ENCODE peak calls at places on chromosomes 16 and 17, in ten cellular contexts. One of them, this sample, is unnamed. For H3K9me3, the result is how much of the 10 kb centered on the place peaks cover.

GRCh38 chr16:86579268-86580062 is 1.1 kb downstream of the FOXL1 start:
- DNase-seq in left ventricle myocardium inferior: no peak
- DNase-seq in DND-41: no peak
- DNase-seq in body of pancreas: no peak
- DNase-seq in BE2C: no peak
- DNase-seq in mammary epithelial cell: no peak
- DNase-seq in OCI-LY7: no peak
- DNase-seq in HCT116: no peak
- DNase-seq in heart right ventricle: no peak
- DNase-seq in fibroblast of lung: no peak
- DNase-seq in this sample: no peak

GRCh38 chr16:81443688-81444447 is 740 bp upstream of the CMIP start:
- DNase-seq in left ventricle myocardium inferior: peak
- DNase-seq in DND-41: no peak
- DNase-seq in body of pancreas: peak
- DNase-seq in BE2C: no peak
- DNase-seq in mammary epithelial cell: no peak
- DNase-seq in OCI-LY7: no peak
- DNase-seq in HCT116: no peak
- DNase-seq in heart right ventricle: no peak
- DNase-seq in fibroblast of lung: no peak
- DNase-seq in this sample: no peak

GRCh38 chr17:28940675-28941074 is 10.6 kb downstream of the PHF12 start:
- DNase-seq in left ventricle myocardium inferior: peak
- DNase-seq in DND-41: no peak
- DNase-seq in body of pancreas: no peak
- DNase-seq in BE2C: no peak
- DNase-seq in mammary epithelial cell: no peak
- DNase-seq in OCI-LY7: no peak
- DNase-seq in HCT116: no peak
- DNase-seq in heart right ventricle: no peak
- DNase-seq in fibroblast of lung: no peak
- DNase-seq in this sample: no peak

GRCh38 chr17:74493381-74493833 is 27.0 kb downstream of the CD300A start:
- DNase-seq in left ventricle myocardium inferior: peak
- DNase-seq in DND-41: peak
- DNase-seq in body of pancreas: peak
- DNase-seq in BE2C: peak
- DNase-seq in mammary epithelial cell: peak
- DNase-seq in OCI-LY7: peak
- DNase-seq in HCT116: peak
- DNase-seq in heart right ventricle: peak
- DNase-seq in fibroblast of lung: peak
- DNase-seq in this sample: peak

GRCh38 chr16:20409398-20410152 is at the start of gene ACSM5:
- DNase-seq in left ventricle myocardium inferior: peak
- DNase-seq in DND-41: no peak
- DNase-seq in body of pancreas: peak
- DNase-seq in BE2C: no peak
- DNase-seq in mammary epithelial cell: no peak
- DNase-seq in OCI-LY7: no peak
- DNase-seq in HCT116: no peak
- DNase-seq in heart right ventricle: peak
- DNase-seq in fibroblast of lung: no peak
- DNase-seq in this sample: no peak

GRCh38 chr17:34248807-34249496 is 6.1 kb upstream of the CCL2 start:
- DNase-seq in left ventricle myocardium inferior: no peak
- DNase-seq in DND-41: no peak
- DNase-seq in body of pancreas: no peak
- DNase-seq in BE2C: no peak
- DNase-seq in mammary epithelial cell: no peak
- DNase-seq in OCI-LY7: no peak
- DNase-seq in HCT116: no peak
- DNase-seq in heart right ventricle: no peak
- DNase-seq in fibroblast of lung: no peak
- DNase-seq in this sample: no peak

GRCh38 chr17:10349403-10349802 is 23.4 kb downstream of the MYH13 start:
- DNase-seq in left ventricle myocardium inferior: no peak
- DNase-seq in DND-41: peak
- DNase-seq in body of pancreas: no peak
- DNase-seq in BE2C: no peak
- DNase-seq in mammary epithelial cell: no peak
- DNase-seq in OCI-LY7: no peak
- DNase-seq in HCT116: peak
- DNase-seq in heart right ventricle: no peak
- DNase-seq in fibroblast of lung: no peak
- DNase-seq in this sample: no peak

GRCh38 chr17:51948128-51948527 is 210.4 kb downstream of the CA10 start:
- DNase-seq in left ventricle myocardium inferior: no peak
- DNase-seq in DND-41: no peak
- DNase-seq in body of pancreas: no peak
- DNase-seq in BE2C: no peak
- DNase-seq in mammary epithelial cell: no peak
- DNase-seq in OCI-LY7: no peak
- DNase-seq in HCT116: no peak
- DNase-seq in heart right ventricle: no peak
- DNase-seq in fibroblast of lung: no peak
- DNase-seq in this sample: no peak

GRCh38 chr16:23692190-23692837 is 13.6 kb downstream of the PLK1 start:
- DNase-seq in left ventricle myocardium inferior: no peak
- DNase-seq in DND-41: no peak
- DNase-seq in body of pancreas: no peak
- DNase-seq in BE2C: no peak
- DNase-seq in mammary epithelial cell: no peak
- DNase-seq in OCI-LY7: no peak
- DNase-seq in HCT116: no peak
- DNase-seq in heart right ventricle: no peak
- DNase-seq in fibroblast of lung: no peak
- DNase-seq in this sample: no peak

GRCh38 chr16:73510852-73511251 is 462.9 kb upstream of the ZFHX3 start:
- DNase-seq in left ventricle myocardium inferior: no peak
- DNase-seq in DND-41: no peak
- DNase-seq in body of pancreas: no peak
- DNase-seq in BE2C: no peak
- DNase-seq in mammary epithelial cell: no peak
- DNase-seq in OCI-LY7: no peak
- DNase-seq in HCT116: no peak
- DNase-seq in heart right ventricle: no peak
- DNase-seq in fibroblast of lung: no peak
- DNase-seq in this sample: no peak

GRCh38 chr17:37605813-37606505 is 3.3 kb downstream of the SYNRG start:
- DNase-seq in left ventricle myocardium inferior: no peak
- DNase-seq in DND-41: peak
- DNase-seq in body of pancreas: no peak
- DNase-seq in BE2C: no peak
- DNase-seq in mammary epithelial cell: no peak
- DNase-seq in OCI-LY7: peak
- DNase-seq in HCT116: no peak
- DNase-seq in heart right ventricle: no peak
- DNase-seq in fibroblast of lung: no peak
- DNase-seq in this sample: peak
- H3K4me3 ChIP-seq in left ventricle myocardium inferior: no peak
- H3K4me3 ChIP-seq in DND-41: no peak
- H3K4me3 ChIP-seq in body of pancreas: no peak
- H3K4me3 ChIP-seq in BE2C: no peak
- H3K4me3 ChIP-seq in mammary epithelial cell: no peak
- H3K4me3 ChIP-seq in OCI-LY7: peak
- H3K4me3 ChIP-seq in HCT116: no peak
- H3K4me3 ChIP-seq in heart right ventricle: no peak
- H3K4me3 ChIP-seq in fibroblast of lung: no peak
- H3K4me3 ChIP-seq in this sample: peak

GRCh38 chr16:62478903-62479458 is 442.7 kb upstream of the CDH8 start:
- DNase-seq in left ventricle myocardium inferior: no peak
- DNase-seq in DND-41: no peak
- DNase-seq in body of pancreas: no peak
- DNase-seq in BE2C: no peak
- DNase-seq in mammary epithelial cell: no peak
- DNase-seq in OCI-LY7: no peak
- DNase-seq in HCT116: no peak
- DNase-seq in heart right ventricle: no peak
- DNase-seq in fibroblast of lung: no peak
- DNase-seq in this sample: no peak
- H3K9me3 ChIP-seq in left ventricle myocardium inferior: under half
- H3K9me3 ChIP-seq in DND-41: under half
- H3K9me3 ChIP-seq in body of pancreas: under half
- H3K9me3 ChIP-seq in BE2C: under half
- H3K9me3 ChIP-seq in mammary epithelial cell: under half
- H3K9me3 ChIP-seq in OCI-LY7: under half
- H3K9me3 ChIP-seq in HCT116: under half
- H3K9me3 ChIP-seq in heart right ventricle: under half
- H3K9me3 ChIP-seq in fibroblast of lung: under half
- H3K9me3 ChIP-seq in this sample: under half

GRCh38 chr17:39705786-39706348 is 6.0 kb downstream of the ERBB2 start:
- DNase-seq in left ventricle myocardium inferior: peak
- DNase-seq in DND-41: no peak
- DNase-seq in body of pancreas: peak
- DNase-seq in BE2C: no peak
- DNase-seq in mammary epithelial cell: peak
- DNase-seq in OCI-LY7: no peak
- DNase-seq in HCT116: peak
- DNase-seq in heart right ventricle: peak
- DNase-seq in fibroblast of lung: no peak
- DNase-seq in this sample: no peak

GRCh38 chr17:39701784-39702422 is 2.0 kb downstream of the ERBB2 start:
- DNase-seq in left ventricle myocardium inferior: no peak
- DNase-seq in DND-41: no peak
- DNase-seq in body of pancreas: no peak
- DNase-seq in BE2C: no peak
- DNase-seq in mammary epithelial cell: no peak
- DNase-seq in OCI-LY7: no peak
- DNase-seq in HCT116: no peak
- DNase-seq in heart right ventricle: no peak
- DNase-seq in fibroblast of lung: no peak
- DNase-seq in this sample: no peak

GRCh38 chr17:39704821-39705551 is 5.1 kb downstream of the ERBB2 start:
- DNase-seq in left ventricle myocardium inferior: no peak
- DNase-seq in DND-41: no peak
- DNase-seq in body of pancreas: peak
- DNase-seq in BE2C: no peak
- DNase-seq in mammary epithelial cell: no peak
- DNase-seq in OCI-LY7: no peak
- DNase-seq in HCT116: no peak
- DNase-seq in heart right ventricle: no peak
- DNase-seq in fibroblast of lung: peak
- DNase-seq in this sample: no peak

GRCh38 chr17:39702901-39703893 is 3.3 kb downstream of the ERBB2 start:
- DNase-seq in left ventricle myocardium inferior: no peak
- DNase-seq in DND-41: no peak
- DNase-seq in body of pancreas: no peak
- DNase-seq in BE2C: no peak
- DNase-seq in mammary epithelial cell: no peak
- DNase-seq in OCI-LY7: peak
- DNase-seq in HCT116: no peak
- DNase-seq in heart right ventricle: no peak
- DNase-seq in fibroblast of lung: no peak
- DNase-seq in this sample: no peak

GRCh38 chr17:39703913-39704312 is 4.0 kb downstream of the ERBB2 start:
- DNase-seq in left ventricle myocardium inferior: no peak
- DNase-seq in DND-41: no peak
- DNase-seq in body of pancreas: no peak
- DNase-seq in BE2C: no peak
- DNase-seq in mammary epithelial cell: no peak
- DNase-seq in OCI-LY7: no peak
- DNase-seq in HCT116: no peak
- DNase-seq in heart right ventricle: no peak
- DNase-seq in fibroblast of lung: no peak
- DNase-seq in this sample: no peak
- H3K4me3 ChIP-seq in left ventricle myocardium inferior: no peak
- H3K4me3 ChIP-seq in DND-41: no peak
- H3K4me3 ChIP-seq in body of pancreas: no peak
- H3K4me3 ChIP-seq in BE2C: no peak
- H3K4me3 ChIP-seq in mammary epithelial cell: no peak
- H3K4me3 ChIP-seq in OCI-LY7: no peak
- H3K4me3 ChIP-seq in HCT116: no peak
- H3K4me3 ChIP-seq in heart right ventricle: no peak
- H3K4me3 ChIP-seq in fibroblast of lung: no peak
- H3K4me3 ChIP-seq in this sample: no peak

GRCh38 chr16:923184-923583 is 47.6 kb downstream of the LMF1 start:
- DNase-seq in left ventricle myocardium inferior: no peak
- DNase-seq in DND-41: no peak
- DNase-seq in body of pancreas: no peak
- DNase-seq in BE2C: peak
- DNase-seq in mammary epithelial cell: no peak
- DNase-seq in OCI-LY7: no peak
- DNase-seq in HCT116: no peak
- DNase-seq in heart right ventricle: no peak
- DNase-seq in fibroblast of lung: no peak
- DNase-seq in this sample: no peak

GRCh38 chr16:922051-922450 is 48.7 kb downstream of the LMF1 start:
- DNase-seq in left ventricle myocardium inferior: no peak
- DNase-seq in DND-41: no peak
- DNase-seq in body of pancreas: no peak
- DNase-seq in BE2C: peak
- DNase-seq in mammary epithelial cell: no peak
- DNase-seq in OCI-LY7: no peak
- DNase-seq in HCT116: no peak
- DNase-seq in heart right ventricle: no peak
- DNase-seq in fibroblast of lung: no peak
- DNase-seq in this sample: no peak

GRCh38 chr16:920722-921121 is 50.1 kb downstream of the LMF1 start:
- DNase-seq in left ventricle myocardium inferior: peak
- DNase-seq in DND-41: no peak
- DNase-seq in body of pancreas: no peak
- DNase-seq in BE2C: peak
- DNase-seq in mammary epithelial cell: no peak
- DNase-seq in OCI-LY7: no peak
- DNase-seq in HCT116: no peak
- DNase-seq in heart right ventricle: peak
- DNase-seq in fibroblast of lung: no peak
- DNase-seq in this sample: no peak

GRCh38 chr16:919658-920631 is 50.8 kb downstream of the LMF1 start:
- DNase-seq in left ventricle myocardium inferior: peak
- DNase-seq in DND-41: no peak
- DNase-seq in body of pancreas: no peak
- DNase-seq in BE2C: peak
- DNase-seq in mammary epithelial cell: no peak
- DNase-seq in OCI-LY7: no peak
- DNase-seq in HCT116: no peak
- DNase-seq in heart right ventricle: peak
- DNase-seq in fibroblast of lung: peak
- DNase-seq in this sample: no peak

DNA sequence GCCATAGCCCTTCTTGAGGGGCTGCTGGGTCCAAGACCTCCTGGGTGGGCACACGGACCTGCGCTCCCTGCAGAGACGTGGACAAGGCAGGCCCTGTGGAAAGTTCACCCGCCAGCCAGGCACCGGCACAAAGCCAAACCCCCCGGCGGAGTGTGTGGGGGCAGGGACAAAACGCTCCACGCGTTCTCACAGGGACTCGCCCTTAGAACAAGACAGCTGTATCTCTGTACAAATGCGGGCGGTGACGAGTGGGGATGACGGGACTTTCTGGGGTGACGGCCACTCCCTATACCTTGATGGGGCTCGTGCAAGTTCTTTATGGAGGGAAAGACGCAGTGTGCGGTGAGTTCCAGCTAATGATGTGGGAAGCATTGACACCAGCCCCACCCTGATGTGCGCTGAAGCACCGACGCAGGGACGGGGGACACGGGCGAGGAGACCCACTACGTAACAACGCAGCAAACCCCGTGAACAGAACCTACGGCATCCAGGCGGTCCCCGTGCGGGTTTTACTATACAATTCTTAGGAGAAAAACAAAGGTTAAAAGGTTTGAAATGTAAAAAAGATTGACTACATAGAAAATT is 49.4 kb downstream of the LMF1 start:
- DNase-seq in left ventricle myocardium inferior: no peak
- DNase-seq in DND-41: no peak
- DNase-seq in body of pancreas: no peak
- DNase-seq in BE2C: peak
- DNase-seq in mammary epithelial cell: no peak
- DNase-seq in OCI-LY7: no peak
- DNase-seq in HCT116: no peak
- DNase-seq in heart right ventricle: no peak
- DNase-seq in fibroblast of lung: no peak
- DNase-seq in this sample: no peak
- H3K9me3 ChIP-seq in left ventricle myocardium inferior: under half
- H3K9me3 ChIP-seq in DND-41: under half
- H3K9me3 ChIP-seq in body of pancreas: under half
- H3K9me3 ChIP-seq in BE2C: under half
- H3K9me3 ChIP-seq in mammary epithelial cell: under half
- H3K9me3 ChIP-seq in OCI-LY7: under half
- H3K9me3 ChIP-seq in HCT116: under half
- H3K9me3 ChIP-seq in heart right ventricle: under half
- H3K9me3 ChIP-seq in fibroblast of lung: under half
- H3K9me3 ChIP-seq in this sample: under half

This sample was measured in effector memory CD4-positive, alpha-beta T cell.